ENCODE peak calls at places on chromosomes 16 and 17, in four cellular contexts. Y is NCI-H460; V is stimulated activated CD4-positive, alpha-beta T cell treated with anti-CD3 and anti-CD28 coated beads, Interleukin-12 subunit alpha, Interleukin-12 subunit beta, amount 100 ng/mL, for 4 hours; U is NCI-H1105 treated with DMSO at 0.1 percent for 48 hours. X is an unnamed sample.

GRCh38 chr17:47955497-47956461 is 1.9 kb downstream of the PRR15L start:
- DNase-seq in Y (no peak), U (peak; percentile 13), V (no peak), X (peak; percentile 30)

GRCh38 chr16:66359012-66359411 is 7.5 kb upstream of the CDH5 start:
- DNase-seq in U (no peak), Y (no peak), V (no peak), X (peak; percentile 48)

GRCh38 chr16:12323007-12323699 is 346.6 kb downstream of the SNX29 start:
- DNase-seq in Y (no peak), V (no peak), U (no peak), X (no peak)

GRCh38 chr17:21239680-21240374 is 13.4 kb downstream of the NATD1 start:
- DNase-seq in U (peak; percentile 21), Y (peak; percentile 26), V (no peak), X (no peak)

GRCh38 chr16:67055712-67056487 is 27.0 kb downstream of the CBFB start:
- DNase-seq in V (no peak), Y (peak; percentile 65), U (no peak), X (peak; percentile 97)

GRCh38 chr16:86491643-86492030 is 18.7 kb upstream of the FOXF1 start:
- DNase-seq in U (no peak), Y (no peak), V (no peak), X (no peak)

GRCh38 chr17:57999496-58000017 is 7.5 kb downstream of the SRSF1 start:
- DNase-seq in Y (peak; percentile 77), V (no peak), U (peak; percentile 67), X (peak; percentile 48)

GRCh38 chr17:34519286-34519685 is 60.1 kb upstream of the TMEM132E start:
- DNase-seq in V (no peak), U (peak; percentile 1), Y (no peak), X (no peak)

GRCh38 chr16:627458-628239 is 3.1 kb upstream of the WFIKKN1 start:
- DNase-seq in U (no peak), Y (no peak), V (no peak), X (no peak)

GRCh38 chr16:84141143-84141670 is 3.8 kb downstream of the HSDL1 start:
- DNase-seq in U (no peak), V (no peak), Y (no peak), X (no peak)

GRCh38 chr16:90077757-90078593 is 844 bp upstream of the PRDM7 start:
- DNase-seq in V (no peak), U (peak; percentile 11), Y (no peak), X (no peak)

GRCh38 chr17:48528153-48528912 is 2.5 kb downstream of the HOXB1 start:
- DNase-seq in U (no peak), V (no peak), Y (no peak), X (no peak)

GRCh38 chr16:85187002-85187401 is 74.7 kb upstream of the CIBAR2 start:
- DNase-seq in U (no peak), Y (no peak), V (no peak), X (no peak)

GRCh38 chr17:76831316-76831715 is 36.9 kb upstream of the MGAT5B start:
- DNase-seq in Y (no peak), U (peak; percentile 12), V (no peak), X (peak; percentile 10)

GRCh38 chr16:77944631-77945030 is 77.7 kb upstream of the CLEC3A start:
- DNase-seq in V (no peak), U (no peak), Y (no peak), X (no peak)